ENCODE peak calls at places on chromosomes 2 and 18, in four cellular contexts. P is A549, N is H1, O is HepG2. B is an unnamed sample.

GRCh38 chr2:239829326-239829725 is 195.8 kb downstream of the NDUFA10 start:
- DNase-seq in N (no peak), P (no peak), O (no peak), B (peak; percentile 1)

GRCh38 chr2:15315411-15315810 is 245.7 kb downstream of the NBAS start:
- DNase-seq in O (no peak), N (no peak), P (no peak), B (no peak)

GRCh38 chr2:88967844-88968243 is 276.4 kb downstream of the RPIA start:
- DNase-seq in N (no peak), P (no peak), O (peak; percentile 15), B (no peak)

GRCh38 chr2:30252723-30253688 is 21.7 kb downstream of the LBH start:
- DNase-seq in O (no peak), P (peak; percentile 67), N (no peak), B (no peak)

GRCh38 chr18:1505856-1506255 is 601.2 kb downstream of the ADCYAP1 start:
- DNase-seq in O (no peak), P (no peak), N (no peak), B (no peak)

GRCh38 chr18:27899893-27900292 is 277.0 kb downstream of the CDH2 start:
- DNase-seq in O (peak; percentile 13), P (no peak), N (no peak), B (no peak)

GRCh38 chr2:218286570-218287459 is 5.5 kb downstream of the TMBIM1 start:
- DNase-seq in P (peak; percentile 91), O (peak; percentile 96), N (peak; percentile 46), B (peak; percentile 73)

GRCh38 chr2:72399879-72400278 is 252.2 kb upstream of the CYP26B1 start:
- DNase-seq in N (no peak), P (no peak), O (no peak), B (no peak)

GRCh38 chr2:18066894-18067293 is 188.4 kb downstream of the KCNS3 start:
- DNase-seq in O (no peak), P (no peak), N (no peak), B (peak; percentile 10)

DNA sequence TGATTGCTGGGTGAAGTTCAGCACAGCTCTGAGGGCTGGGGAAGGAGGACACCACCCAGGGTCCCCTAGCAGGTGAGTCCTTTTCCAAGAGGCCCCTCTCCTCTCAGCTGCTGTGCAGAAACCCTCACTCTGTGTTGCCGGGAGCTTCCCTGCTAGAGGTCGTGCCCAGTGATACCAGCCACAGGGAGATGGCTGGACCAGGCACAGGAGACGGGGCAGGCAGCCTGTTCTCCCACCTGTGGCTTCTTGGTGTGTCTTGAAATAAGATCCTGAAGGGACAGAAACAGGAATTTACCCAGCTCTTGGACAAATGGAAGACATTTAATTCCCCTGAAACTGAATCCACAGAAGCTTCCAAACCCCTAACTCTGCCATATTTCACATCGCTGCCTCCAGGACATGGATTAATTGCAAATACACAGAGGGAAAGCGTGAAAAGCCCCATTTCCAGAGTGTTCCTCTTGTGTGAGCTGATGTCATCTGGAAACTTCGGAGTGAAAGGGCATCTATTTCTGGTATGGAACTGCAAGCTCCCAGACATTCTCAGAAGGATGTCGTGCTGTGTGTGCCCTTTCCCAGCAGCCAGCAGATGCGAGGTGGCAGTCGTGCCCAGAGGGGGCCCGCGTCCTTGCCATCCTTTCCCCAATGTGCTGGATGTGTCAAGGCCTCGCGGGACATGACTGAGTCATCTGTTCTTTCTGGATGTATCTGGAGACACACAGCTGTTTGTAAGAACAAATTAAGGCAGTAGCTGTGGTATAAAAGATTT is 177.7 kb downstream of the SEPTIN10 start:
- DNase-seq in O (no peak), P (no peak), N (no peak), B (no peak)
- TF ChIP-seq EP300 in O (no peak), P (no peak), N (no peak), B (no peak)

GRCh38 chr2:168910330-168910729 is 9.2 kb downstream of the G6PC2 start:
- DNase-seq in N (no peak), O (no peak), P (no peak), B (no peak)

GRCh38 chr2:168913495-168913894 is 12.4 kb downstream of the G6PC2 start:
- DNase-seq in O (no peak), N (no peak), P (no peak), B (no peak)

GRCh38 chr2:168915433-168916328 is 14.6 kb downstream of the G6PC2 start:
- DNase-seq in O (no peak), N (no peak), P (no peak), B (no peak)

GRCh38 chr2:168913171-168913484 is 12.0 kb downstream of the G6PC2 start:
- DNase-seq in P (no peak), N (no peak), O (no peak), B (peak; percentile 71)

GRCh38 chr2:168912466-168913170 is 11.5 kb downstream of the G6PC2 start:
- DNase-seq in P (no peak), O (no peak), N (no peak), B (peak; percentile 79)
- H3K4me2 ChIP-seq in P (no peak overlapping the region), O (peak overlapping the region; percentile 28), N (peak overlapping the region; percentile 46), B (peak overlapping the region; percentile 93)

GRCh38 chr18:48721308-48721707 is 182.5 kb downstream of the CTIF start:
- DNase-seq in O (no peak), P (no peak), N (no peak), B (peak; percentile 52)

GRCh38 chr18:48720655-48721025 is 181.8 kb downstream of the CTIF start:
- DNase-seq in N (no peak), P (no peak), O (no peak), B (peak; percentile 59)

GRCh38 chr18:48718251-48718959 is 179.6 kb downstream of the CTIF start:
- DNase-seq in N (no peak), O (no peak), P (no peak), B (no peak)

GRCh38 chr18:48719388-48719787 is 180.6 kb downstream of the CTIF start:
- DNase-seq in P (no peak), N (no peak), O (no peak), B (no peak)

GRCh38 chr18:48719988-48720654 is 181.3 kb downstream of the CTIF start:
- DNase-seq in P (no peak), N (no peak), O (no peak), B (peak; percentile 63)
- TF ChIP-seq EP300 in P (no peak), N (no peak), O (no peak), B (peak; percentile 43)

DNA sequence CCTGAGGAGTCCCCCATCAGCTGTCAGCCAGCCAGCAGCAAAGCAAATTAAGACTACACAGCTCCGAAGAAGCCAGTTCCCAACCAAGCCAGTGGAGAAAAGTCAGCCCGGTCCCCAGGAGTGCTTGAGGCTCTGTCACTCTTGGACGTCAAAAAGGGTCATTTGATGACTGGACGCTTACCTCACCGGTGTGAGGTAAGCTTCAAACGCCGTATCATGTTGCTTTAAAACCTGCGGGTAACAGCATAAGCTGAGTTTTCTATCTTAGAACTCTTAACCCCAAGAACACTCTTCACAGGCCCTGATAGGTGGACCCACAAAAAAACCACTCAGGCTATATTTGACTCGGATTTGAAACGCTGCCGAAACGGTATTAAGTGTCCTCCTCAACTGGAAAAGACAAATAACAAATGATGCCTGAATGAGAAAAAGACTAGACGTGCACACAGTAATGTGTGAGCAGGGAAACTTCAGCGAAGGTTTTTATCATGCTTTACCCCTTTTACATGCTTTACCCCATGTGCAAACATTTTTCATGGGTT is 688 bp upstream of the LNPK start:
- DNase-seq in N (no peak), O (peak; percentile 21), P (peak; percentile 13), B (no peak)
- H3K4me2 ChIP-seq in N (peak overlapping the region; percentile 95), O (peak overlapping the region; percentile 97), P (peak overlapping the region; percentile 90), B (peak overlapping the region; percentile 85)

GRCh38 chr2:23593396-23594078 is 208.6 kb downstream of the KLHL29 start:
- DNase-seq in N (no peak), P (no peak), O (no peak), B (no peak)

GRCh38 chr2:23595021-23595420 is 210.0 kb downstream of the KLHL29 start:
- DNase-seq in O (no peak), N (no peak), P (no peak), B (no peak)

GRCh38 chr2:23592898-23593297 is 207.9 kb downstream of the KLHL29 start:
- DNase-seq in P (no peak), N (no peak), O (no peak), B (no peak)

GRCh38 chr2:23595601-23596251 is 210.7 kb downstream of the KLHL29 start:
- DNase-seq in P (no peak), O (peak; percentile 45), N (no peak), B (no peak)

DNA sequence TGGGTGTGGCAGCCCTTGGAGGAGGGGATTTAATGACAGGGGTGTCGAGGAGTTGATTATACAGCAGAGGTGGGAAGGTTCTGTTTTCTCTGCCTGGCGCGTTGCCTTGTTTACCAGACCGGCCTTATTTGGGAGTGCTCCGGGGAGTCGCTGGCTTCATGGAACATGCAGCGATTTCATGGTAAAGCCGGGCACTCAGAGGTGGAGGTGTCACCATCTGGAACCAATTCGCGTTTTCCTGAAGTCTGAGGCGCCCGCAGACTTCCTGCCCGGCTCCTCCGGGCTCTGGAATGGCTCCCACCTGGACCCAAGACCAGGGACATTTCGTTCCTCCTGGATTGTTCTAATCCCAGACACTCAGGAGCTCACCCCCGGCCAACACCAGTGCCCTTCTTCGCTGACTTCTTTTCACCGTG is 209.1 kb downstream of the KLHL29 start:
- DNase-seq in N (no peak), O (no peak), P (no peak), B (peak; percentile 59)
- TF ChIP-seq EP300 in N (no peak), O (no peak), P (no peak), B (no peak)

DNA sequence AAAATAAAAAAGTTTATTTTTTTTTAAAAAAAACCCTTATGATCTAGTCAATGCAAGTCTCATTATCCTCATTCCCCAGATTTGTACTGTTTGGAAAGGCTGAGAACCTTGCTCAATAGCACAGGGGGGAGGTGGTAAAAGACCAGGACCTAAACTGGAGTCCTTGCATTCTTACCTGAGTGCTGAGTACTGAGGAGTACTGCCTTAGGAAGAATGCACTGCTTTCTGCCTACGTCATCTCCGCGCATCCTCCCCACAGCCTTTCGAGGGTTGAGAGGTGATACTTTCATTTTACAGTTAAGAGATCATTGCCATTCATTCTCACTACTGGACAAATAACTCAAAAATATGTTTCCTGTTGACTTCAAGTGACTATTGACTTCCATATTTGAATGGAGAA is 73.8 kb downstream of the MAP3K20 start:
- DNase-seq in P (no peak), N (no peak), O (no peak), B (no peak)
- H3K4me2 ChIP-seq in P (peak overlapping the region; percentile 2), N (no peak overlapping the region), O (no peak overlapping the region), B (no peak overlapping the region)

DNA sequence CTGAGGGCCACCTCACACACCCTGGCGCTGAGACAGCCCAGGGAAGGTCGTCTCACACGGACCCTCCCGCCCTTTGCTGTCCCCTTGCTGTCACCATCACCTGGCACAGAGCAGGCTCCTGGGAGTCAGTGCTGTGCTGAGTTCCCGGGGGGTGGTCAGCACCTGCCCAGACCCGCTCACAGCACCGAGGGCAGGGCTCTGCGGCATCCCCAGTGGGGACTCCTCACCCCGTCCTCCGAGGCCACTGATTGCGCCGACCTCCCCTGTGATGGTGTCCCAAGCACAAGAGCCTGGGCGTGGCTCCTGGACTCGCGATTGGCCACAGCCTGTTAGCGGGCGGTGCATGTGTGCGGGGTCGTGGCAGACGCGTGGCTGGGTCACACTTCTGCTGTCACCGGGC is 65.9 kb downstream of the NFATC1 start:
- DNase-seq in O (no peak), N (no peak), P (no peak), B (no peak)
- TF ChIP-seq EP300 in O (no peak), N (no peak), P (no peak), B (no peak)